ENCODE peak calls at places on chromosomes 4 and X, in six cellular contexts. One of them, this sample, is unnamed.

GRCh38 chr4:156970501-156971167 is 965 bp downstream of the PDGFC start:
- DNase-seq in pancreas: peak; percentile 81
- DNase-seq in cardiac muscle cell: peak; percentile 82
- DNase-seq in progenitor cell of endocrine pancreas: peak; percentile 47
- DNase-seq in GM20000: peak; percentile 27
- DNase-seq in fibroblast of the aortic adventitia: peak; percentile 74
- DNase-seq in this sample: no peak

GRCh38 chr4:89712141-89712540 is 124.8 kb downstream of the SNCA start:
- DNase-seq in pancreas: no peak
- DNase-seq in cardiac muscle cell: no peak
- DNase-seq in progenitor cell of endocrine pancreas: no peak
- DNase-seq in GM20000: no peak
- DNase-seq in fibroblast of the aortic adventitia: peak; percentile 41
- DNase-seq in this sample: no peak

GRCh38 chrX:6732101-6732500 is 197.2 kb upstream of the VCX3A start:
- DNase-seq in pancreas: no peak
- DNase-seq in cardiac muscle cell: no peak
- DNase-seq in progenitor cell of endocrine pancreas: no peak
- DNase-seq in GM20000: no peak
- DNase-seq in fibroblast of the aortic adventitia: no peak
- DNase-seq in this sample: no peak

GRCh38 chr4:153248641-153249198 is 44.5 kb downstream of the TRIM2 start:
- DNase-seq in pancreas: no peak
- DNase-seq in cardiac muscle cell: peak; percentile 42
- DNase-seq in progenitor cell of endocrine pancreas: no peak
- DNase-seq in GM20000: no peak
- DNase-seq in fibroblast of the aortic adventitia: no peak
- DNase-seq in this sample: no peak

GRCh38 chrX:20231598-20231997 is 35.1 kb downstream of the RPS6KA3 start:
- DNase-seq in pancreas: no peak
- DNase-seq in cardiac muscle cell: no peak
- DNase-seq in progenitor cell of endocrine pancreas: no peak
- DNase-seq in GM20000: no peak
- DNase-seq in fibroblast of the aortic adventitia: no peak
- DNase-seq in this sample: no peak

GRCh38 chrX:108735680-108736508 is 469 bp downstream of the IRS4 start:
- DNase-seq in pancreas: no peak
- DNase-seq in cardiac muscle cell: peak; percentile 36
- DNase-seq in progenitor cell of endocrine pancreas: peak; percentile 15
- DNase-seq in GM20000: peak; percentile 7
- DNase-seq in fibroblast of the aortic adventitia: no peak
- DNase-seq in this sample: no peak

GRCh38 chrX:153438522-153438921 is 7.3 kb downstream of the TREX2 start:
- DNase-seq in pancreas: no peak
- DNase-seq in cardiac muscle cell: peak; percentile 43
- DNase-seq in progenitor cell of endocrine pancreas: no peak
- DNase-seq in GM20000: no peak
- DNase-seq in fibroblast of the aortic adventitia: peak; percentile 47
- DNase-seq in this sample: no peak

GRCh38 chr4:34323549-34324325 is 1920.6 kb downstream of the ARAP2 start:
- DNase-seq in pancreas: no peak
- DNase-seq in cardiac muscle cell: no peak
- DNase-seq in progenitor cell of endocrine pancreas: no peak
- DNase-seq in GM20000: no peak
- DNase-seq in fibroblast of the aortic adventitia: peak; percentile 41
- DNase-seq in this sample: no peak

GRCh38 chrX:106875151-106875550 is 28.0 kb downstream of the RIPPLY1 start:
- DNase-seq in pancreas: no peak
- DNase-seq in cardiac muscle cell: no peak
- DNase-seq in progenitor cell of endocrine pancreas: no peak
- DNase-seq in GM20000: no peak
- DNase-seq in fibroblast of the aortic adventitia: no peak
- DNase-seq in this sample: no peak

GRCh38 chrX:106874075-106874474 is 29.1 kb downstream of the RIPPLY1 start:
- DNase-seq in pancreas: no peak
- DNase-seq in cardiac muscle cell: peak; percentile 17
- DNase-seq in progenitor cell of endocrine pancreas: no peak
- DNase-seq in GM20000: no peak
- DNase-seq in fibroblast of the aortic adventitia: peak; percentile 63
- DNase-seq in this sample: no peak
- TF ChIP-seq CTCF in pancreas: peak; percentile 54
- TF ChIP-seq CTCF in cardiac muscle cell: peak; percentile 50
- TF ChIP-seq CTCF in progenitor cell of endocrine pancreas: peak; percentile 60
- TF ChIP-seq CTCF in GM20000: peak; percentile 19
- TF ChIP-seq CTCF in fibroblast of the aortic adventitia: peak; percentile 72
- TF ChIP-seq CTCF in this sample: no peak

GRCh38 chrX:110125435-110125834 is 122.5 kb downstream of the TMEM164 start:
- DNase-seq in pancreas: no peak
- DNase-seq in cardiac muscle cell: peak; percentile 58
- DNase-seq in progenitor cell of endocrine pancreas: peak; percentile 13
- DNase-seq in GM20000: no peak
- DNase-seq in fibroblast of the aortic adventitia: peak; percentile 19
- DNase-seq in this sample: no peak
- TF ChIP-seq CTCF in pancreas: no peak
- TF ChIP-seq CTCF in cardiac muscle cell: peak; percentile 32
- TF ChIP-seq CTCF in progenitor cell of endocrine pancreas: peak; percentile 54
- TF ChIP-seq CTCF in GM20000: no peak
- TF ChIP-seq CTCF in fibroblast of the aortic adventitia: peak; percentile 33
- TF ChIP-seq CTCF in this sample: no peak

DNA sequence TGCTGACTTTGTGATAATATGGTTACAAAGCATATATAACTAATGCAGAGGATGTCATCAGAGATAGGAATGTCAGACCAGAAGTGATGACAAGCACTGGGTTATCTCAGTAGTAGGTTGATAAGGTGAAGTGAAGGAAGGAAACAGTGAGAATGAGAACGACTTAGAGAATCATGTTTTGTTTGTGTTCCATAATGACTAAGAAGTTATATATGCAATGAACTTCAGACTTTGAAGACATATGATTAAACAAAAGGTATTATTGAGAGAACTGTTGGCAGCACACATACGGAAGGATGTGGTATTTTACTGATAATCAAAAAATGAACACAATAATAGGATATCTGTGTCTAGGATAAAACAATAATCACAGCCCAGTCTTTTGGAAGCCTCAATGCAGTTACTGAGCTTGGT is 18.3 kb upstream of the HHIP start:
- DNase-seq in pancreas: no peak
- DNase-seq in cardiac muscle cell: no peak
- DNase-seq in progenitor cell of endocrine pancreas: no peak
- DNase-seq in GM20000: no peak
- DNase-seq in fibroblast of the aortic adventitia: peak; percentile 83
- DNase-seq in this sample: no peak
- TF ChIP-seq CTCF in pancreas: no peak
- TF ChIP-seq CTCF in cardiac muscle cell: no peak
- TF ChIP-seq CTCF in progenitor cell of endocrine pancreas: no peak
- TF ChIP-seq CTCF in GM20000: no peak
- TF ChIP-seq CTCF in fibroblast of the aortic adventitia: no peak
- TF ChIP-seq CTCF in this sample: no peak

GRCh38 chr4:122000849-122001248 is 49.0 kb upstream of the TRPC3 start:
- DNase-seq in pancreas: no peak
- DNase-seq in cardiac muscle cell: no peak
- DNase-seq in progenitor cell of endocrine pancreas: no peak
- DNase-seq in GM20000: no peak
- DNase-seq in fibroblast of the aortic adventitia: peak; percentile 8
- DNase-seq in this sample: no peak

GRCh38 chr4:122005064-122005755 is 53.4 kb upstream of the TRPC3 start:
- DNase-seq in pancreas: no peak
- DNase-seq in cardiac muscle cell: no peak
- DNase-seq in progenitor cell of endocrine pancreas: no peak
- DNase-seq in GM20000: no peak
- DNase-seq in fibroblast of the aortic adventitia: no peak
- DNase-seq in this sample: no peak

GRCh38 chr4:122007016-122007415 is 55.2 kb upstream of the TRPC3 start:
- DNase-seq in pancreas: no peak
- DNase-seq in cardiac muscle cell: no peak
- DNase-seq in progenitor cell of endocrine pancreas: no peak
- DNase-seq in GM20000: no peak
- DNase-seq in fibroblast of the aortic adventitia: no peak
- DNase-seq in this sample: no peak

GRCh38 chr4:121998024-121998423 is 46.2 kb upstream of the TRPC3 start:
- DNase-seq in pancreas: no peak
- DNase-seq in cardiac muscle cell: peak; percentile 14
- DNase-seq in progenitor cell of endocrine pancreas: no peak
- DNase-seq in GM20000: no peak
- DNase-seq in fibroblast of the aortic adventitia: no peak
- DNase-seq in this sample: no peak

DNA sequence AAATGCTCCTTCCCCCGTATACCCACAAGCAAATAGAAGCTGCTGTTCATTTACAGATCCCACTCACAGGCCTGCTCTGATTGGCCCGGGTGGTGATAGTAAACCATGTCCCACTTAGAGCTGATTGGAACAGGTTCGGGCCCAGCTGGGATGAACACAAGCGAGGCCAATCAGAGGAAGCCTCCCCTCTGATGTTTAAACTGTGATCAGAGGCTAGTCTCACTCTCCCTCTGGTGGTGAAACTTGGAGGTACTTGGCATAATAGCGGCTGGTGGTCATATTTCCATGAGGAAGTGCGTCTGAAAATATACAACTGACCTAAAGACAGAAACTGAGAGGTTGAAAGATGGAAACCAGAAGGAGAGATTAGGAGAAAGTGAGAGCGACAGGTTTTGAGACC is 51.5 kb upstream of the TRPC3 start:
- DNase-seq in pancreas: no peak
- DNase-seq in cardiac muscle cell: peak; percentile 32
- DNase-seq in progenitor cell of endocrine pancreas: no peak
- DNase-seq in GM20000: peak; percentile 41
- DNase-seq in fibroblast of the aortic adventitia: peak; percentile 34
- DNase-seq in this sample: no peak
- TF ChIP-seq CTCF in pancreas: no peak
- TF ChIP-seq CTCF in cardiac muscle cell: peak; percentile 41
- TF ChIP-seq CTCF in progenitor cell of endocrine pancreas: peak; percentile 54
- TF ChIP-seq CTCF in GM20000: peak; percentile 9
- TF ChIP-seq CTCF in fibroblast of the aortic adventitia: peak; percentile 46
- TF ChIP-seq CTCF in this sample: no peak

DNA sequence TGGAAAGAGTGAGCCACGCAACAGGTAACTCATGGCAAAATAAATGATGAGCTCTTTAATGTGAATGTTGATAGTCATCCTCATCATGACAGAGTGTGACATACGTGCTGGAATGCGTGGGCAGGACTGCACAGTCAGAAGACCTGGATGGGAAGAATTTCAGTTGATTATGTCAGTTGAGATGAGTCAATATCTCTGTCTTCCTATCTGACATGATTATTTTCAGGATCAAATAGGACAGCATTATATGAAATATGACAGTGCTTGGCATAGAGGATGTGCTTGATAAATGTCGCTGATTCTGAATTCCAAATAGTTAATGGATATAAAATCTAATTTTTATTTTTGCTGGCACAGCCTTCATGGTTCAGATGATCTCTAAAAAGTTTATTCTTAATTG is 95.1 kb downstream of the IL15 start:
- DNase-seq in pancreas: no peak
- DNase-seq in cardiac muscle cell: no peak
- DNase-seq in progenitor cell of endocrine pancreas: no peak
- DNase-seq in GM20000: no peak
- DNase-seq in fibroblast of the aortic adventitia: no peak
- DNase-seq in this sample: no peak
- TF ChIP-seq CTCF in pancreas: no peak
- TF ChIP-seq CTCF in cardiac muscle cell: no peak
- TF ChIP-seq CTCF in progenitor cell of endocrine pancreas: no peak
- TF ChIP-seq CTCF in GM20000: no peak
- TF ChIP-seq CTCF in fibroblast of the aortic adventitia: no peak
- TF ChIP-seq CTCF in this sample: no peak

GRCh38 chrX:103211012-103211715 is 3.7 kb upstream of the BEX4 start:
- DNase-seq in pancreas: no peak
- DNase-seq in cardiac muscle cell: peak; percentile 82
- DNase-seq in progenitor cell of endocrine pancreas: no peak
- DNase-seq in GM20000: peak; percentile 32
- DNase-seq in fibroblast of the aortic adventitia: peak; percentile 58
- DNase-seq in this sample: no peak
- TF ChIP-seq CTCF in pancreas: no peak
- TF ChIP-seq CTCF in cardiac muscle cell: peak; percentile 47
- TF ChIP-seq CTCF in progenitor cell of endocrine pancreas: peak; percentile 58
- TF ChIP-seq CTCF in GM20000: no peak
- TF ChIP-seq CTCF in fibroblast of the aortic adventitia: peak; percentile 46
- TF ChIP-seq CTCF in this sample: no peak

DNA sequence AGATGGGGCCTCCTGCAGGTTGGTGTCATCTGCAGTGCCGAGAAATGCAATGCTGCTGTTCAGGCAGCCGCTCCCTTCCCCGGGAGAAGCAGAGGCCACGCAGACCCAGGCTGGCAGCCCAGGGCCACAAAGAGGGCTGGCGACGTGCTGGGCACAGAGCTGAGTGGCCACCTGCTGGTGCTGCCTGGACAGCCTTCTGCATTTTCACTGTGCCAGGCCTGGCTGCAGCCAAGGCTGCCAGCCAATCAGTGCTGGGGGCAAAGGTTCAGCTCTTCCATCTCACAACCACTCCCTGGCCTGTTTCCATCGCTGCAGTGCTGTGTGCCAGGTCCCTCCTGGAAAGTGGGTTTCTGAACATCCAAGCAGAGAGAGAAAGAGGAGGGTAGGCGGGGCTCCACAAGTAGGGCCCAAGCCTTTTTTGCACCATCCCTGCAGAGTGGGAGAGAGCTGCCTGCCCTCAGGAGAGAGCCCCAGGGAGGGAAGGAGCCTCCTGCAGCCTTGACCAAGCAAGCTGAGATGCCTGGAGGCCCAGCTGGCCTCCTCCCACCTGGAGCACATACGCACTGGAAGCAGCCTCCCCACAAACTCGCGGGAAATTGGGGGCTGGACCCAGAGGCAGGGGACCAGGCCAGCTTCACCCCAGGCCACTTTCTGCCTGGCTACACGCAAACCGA is 20.1 kb downstream of the ADRA2C start:
- DNase-seq in pancreas: peak; percentile 72
- DNase-seq in cardiac muscle cell: no peak
- DNase-seq in progenitor cell of endocrine pancreas: no peak
- DNase-seq in GM20000: no peak
- DNase-seq in fibroblast of the aortic adventitia: no peak
- DNase-seq in this sample: no peak
- TF ChIP-seq CTCF in pancreas: no peak
- TF ChIP-seq CTCF in cardiac muscle cell: no peak
- TF ChIP-seq CTCF in progenitor cell of endocrine pancreas: peak; percentile 26
- TF ChIP-seq CTCF in GM20000: no peak
- TF ChIP-seq CTCF in fibroblast of the aortic adventitia: no peak
- TF ChIP-seq CTCF in this sample: no peak

GRCh38 chr4:18566970-18567799 is 545.6 kb upstream of the LCORL start:
- DNase-seq in pancreas: no peak
- DNase-seq in cardiac muscle cell: peak; percentile 3
- DNase-seq in progenitor cell of endocrine pancreas: no peak
- DNase-seq in GM20000: no peak
- DNase-seq in fibroblast of the aortic adventitia: no peak
- DNase-seq in this sample: no peak

GRCh38 chr4:18570370-18570769 is 548.8 kb upstream of the LCORL start:
- DNase-seq in pancreas: no peak
- DNase-seq in cardiac muscle cell: no peak
- DNase-seq in progenitor cell of endocrine pancreas: no peak
- DNase-seq in GM20000: no peak
- DNase-seq in fibroblast of the aortic adventitia: no peak
- DNase-seq in this sample: no peak

GRCh38 chr4:18571252-18571885 is 549.8 kb upstream of the LCORL start:
- DNase-seq in pancreas: no peak
- DNase-seq in cardiac muscle cell: no peak
- DNase-seq in progenitor cell of endocrine pancreas: no peak
- DNase-seq in GM20000: no peak
- DNase-seq in fibroblast of the aortic adventitia: no peak
- DNase-seq in this sample: no peak

GRCh38 chr4:18568600-18568999 is 547.0 kb upstream of the LCORL start:
- DNase-seq in pancreas: no peak
- DNase-seq in cardiac muscle cell: peak; percentile 12
- DNase-seq in progenitor cell of endocrine pancreas: no peak
- DNase-seq in GM20000: no peak
- DNase-seq in fibroblast of the aortic adventitia: peak; percentile 6
- DNase-seq in this sample: no peak
- TF ChIP-seq CTCF in pancreas: peak; percentile 19
- TF ChIP-seq CTCF in cardiac muscle cell: no peak
- TF ChIP-seq CTCF in progenitor cell of endocrine pancreas: peak; percentile 37
- TF ChIP-seq CTCF in GM20000: no peak
- TF ChIP-seq CTCF in fibroblast of the aortic adventitia: no peak
- TF ChIP-seq CTCF in this sample: no peak

GRCh38 chrX:140664939-140665338 is 44.6 kb upstream of the LINC00632 start:
- DNase-seq in pancreas: no peak
- DNase-seq in cardiac muscle cell: peak; percentile 10
- DNase-seq in progenitor cell of endocrine pancreas: no peak
- DNase-seq in GM20000: no peak
- DNase-seq in fibroblast of the aortic adventitia: peak; percentile 40
- DNase-seq in this sample: no peak
- TF ChIP-seq CTCF in pancreas: peak; percentile 23
- TF ChIP-seq CTCF in cardiac muscle cell: peak; percentile 33
- TF ChIP-seq CTCF in progenitor cell of endocrine pancreas: peak; percentile 66
- TF ChIP-seq CTCF in GM20000: no peak
- TF ChIP-seq CTCF in fibroblast of the aortic adventitia: peak; percentile 26
- TF ChIP-seq CTCF in this sample: no peak